ENCODE peak calls at places on chromosomes 11 and 22, in ten cellular contexts. X is HCT116, R is neuronal stem cell, O is GM23248, V is mesenchymal stem cell, A is GM23338, B is IMR-90, C is astrocyte, P is K562, W is PC-3. N is an unnamed sample.

GRCh38 chr11:66020618-66021357 is 5.5 kb downstream of the CATSPER1 start:
- DNase-seq in X (no peak), R (no peak), O (peak), V (peak), A (no peak), B (peak), C (peak), P (peak), W (peak), N (peak)

GRCh38 chr11:114348200-114349191 is 51.8 kb downstream of the C11orf71 start:
- DNase-seq in X (peak), R (peak), O (peak), V (peak), A (peak), B (peak), C (peak), P (peak), W (peak), N (peak)

GRCh38 chr11:65182258-65183170 is 786 bp downstream of the CAPN1 start:
- DNase-seq in X (peak), R (no peak), O (peak), V (peak), A (peak), B (no peak), C (no peak), P (peak), W (peak), N (peak)

GRCh38 chr11:9146477-9146876 is 55.1 kb upstream of the SCUBE2 start:
- DNase-seq in X (no peak), R (no peak), O (no peak), V (no peak), A (no peak), B (no peak), C (no peak), P (no peak), W (no peak), N (no peak)

GRCh38 chr22:31055322-31056159 is 25.6 kb upstream of the SMTN start:
- DNase-seq in X (no peak), R (peak), O (peak), V (peak), A (peak), B (peak), C (peak), P (no peak), W (peak), N (peak)

GRCh38 chr11:65421204-65422103 is 1.1 kb upstream of the NEAT1 start:
- DNase-seq in X (peak), R (no peak), O (peak), V (peak), A (peak), B (peak), C (peak), P (peak), W (peak), N (peak)

GRCh38 chr22:24523873-24524272 is 28.7 kb downstream of the UPB1 start:
- DNase-seq in X (no peak), R (no peak), O (peak), V (peak), A (no peak), B (peak), C (peak), P (no peak), W (no peak), N (no peak)

GRCh38 chr11:81026008-81026407 is 1585.2 kb upstream of the TENM4 start:
- DNase-seq in X (no peak), R (no peak), O (no peak), V (no peak), A (no peak), B (no peak), C (no peak), P (no peak), W (no peak), N (no peak)

GRCh38 chr11:12408156-12408770 is 30.9 kb downstream of the PARVA start:
- DNase-seq in X (no peak), R (no peak), O (no peak), V (no peak), A (no peak), B (no peak), C (peak), P (no peak), W (no peak), N (no peak)

GRCh38 chr11:63993100-63993499 is 6.9 kb downstream of the OTUB1 start:
- DNase-seq in X (no peak), R (no peak), O (no peak), V (no peak), A (no peak), B (no peak), C (no peak), P (no peak), W (no peak), N (no peak)
- H3K4me2 ChIP-seq in X (no peak), R (no peak), O (no peak), V (no peak), A (no peak), B (no peak), C (no peak), P (no peak), W (no peak), N (no peak)

GRCh38 chr11:134365011-134365925 is 33.5 kb downstream of the GLB1L2 start:
- DNase-seq in X (no peak), R (no peak), O (no peak), V (no peak), A (no peak), B (no peak), C (no peak), P (no peak), W (no peak), N (no peak)
- H3K4me2 ChIP-seq in X (no peak), R (no peak), O (no peak), V (no peak), A (no peak), B (no peak), C (no peak), P (no peak), W (no peak), N (no peak)

GRCh38 chr11:119460582-119460981 is 37.6 kb upstream of the THY1 start:
- DNase-seq in X (no peak), R (no peak), O (peak), V (peak), A (no peak), B (peak), C (peak), P (no peak), W (no peak), N (no peak)

GRCh38 chr11:119459293-119459976 is 36.5 kb upstream of the THY1 start:
- DNase-seq in X (no peak), R (no peak), O (no peak), V (no peak), A (no peak), B (no peak), C (no peak), P (no peak), W (no peak), N (no peak)

GRCh38 chr11:119461250-119461963 is 38.4 kb upstream of the THY1 start:
- DNase-seq in X (no peak), R (no peak), O (peak), V (peak), A (peak), B (peak), C (no peak), P (no peak), W (peak), N (peak)

GRCh38 chr11:119460130-119460529 is 37.2 kb upstream of the THY1 start:
- DNase-seq in X (no peak), R (no peak), O (no peak), V (no peak), A (peak), B (no peak), C (no peak), P (no peak), W (no peak), N (no peak)
- H3K4me2 ChIP-seq in X (no peak), R (no peak), O (peak), V (no peak), A (no peak), B (peak), C (peak), P (no peak), W (no peak), N (no peak)

GRCh38 chr11:119420631-119421030 is 2.3 kb downstream of the THY1 start:
- DNase-seq in X (no peak), R (no peak), O (no peak), V (no peak), A (no peak), B (no peak), C (no peak), P (no peak), W (no peak), N (no peak)
- H3K4me2 ChIP-seq in X (no peak), R (no peak), O (peak), V (no peak), A (peak), B (peak), C (peak), P (no peak), W (no peak), N (no peak)

DNA sequence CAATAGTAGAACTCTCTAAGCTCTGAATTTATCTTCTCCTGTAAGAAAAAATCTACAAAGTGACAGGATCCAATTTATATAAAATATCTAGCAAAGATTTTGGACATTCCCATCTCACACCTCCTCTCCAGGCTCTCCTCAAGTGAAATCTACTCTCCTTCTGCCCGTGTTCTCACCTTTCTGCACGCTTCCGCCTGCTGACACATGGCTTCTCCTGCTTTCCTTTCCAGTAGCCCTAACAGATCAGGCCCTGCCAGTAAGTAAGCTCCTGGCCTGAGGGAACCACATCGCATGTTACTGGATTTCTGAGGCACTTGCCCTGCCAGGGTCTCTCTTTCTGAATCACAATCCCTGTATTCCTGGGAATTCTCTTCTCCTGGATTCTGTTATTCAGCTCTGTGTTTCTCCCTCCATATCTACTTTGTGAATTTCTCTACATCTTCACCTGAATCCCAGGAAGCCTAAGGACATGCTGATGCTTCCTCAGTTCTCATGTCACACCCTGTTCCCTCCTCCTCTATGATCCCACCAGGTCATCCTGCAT is 53.3 kb upstream of the TOP3B start:
- DNase-seq in X (no peak), R (no peak), O (no peak), V (no peak), A (no peak), B (no peak), C (no peak), P (no peak), W (no peak), N (no peak)
- H3K4me2 ChIP-seq in X (no peak), R (no peak), O (no peak), V (no peak), A (no peak), B (no peak), C (no peak), P (no peak), W (no peak), N (no peak)

DNA sequence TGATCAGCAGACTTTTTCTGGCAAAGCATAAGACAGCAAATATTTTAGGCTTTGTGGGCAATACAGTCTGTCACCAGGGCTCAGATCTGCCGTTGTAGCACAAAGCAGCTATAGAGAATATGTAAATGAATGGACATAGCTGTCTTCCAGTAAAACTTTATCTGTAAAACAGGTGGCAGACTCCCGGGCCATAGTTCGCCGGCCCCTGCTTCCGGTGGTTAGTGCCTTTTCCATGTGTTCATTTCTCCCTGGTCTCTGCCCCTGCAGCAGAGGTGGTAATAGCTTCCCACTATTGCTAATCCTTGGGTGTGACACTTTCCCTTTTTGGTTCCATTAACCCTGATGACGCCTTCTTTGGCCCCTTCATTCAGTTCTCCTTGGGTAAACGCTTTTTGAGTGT is 93.7 kb upstream of the LDLRAD3 start:
- DNase-seq in X (no peak), R (no peak), O (no peak), V (no peak), A (no peak), B (no peak), C (no peak), P (no peak), W (no peak), N (no peak)
- H3K4me2 ChIP-seq in X (no peak), R (no peak), O (no peak), V (no peak), A (no peak), B (no peak), C (no peak), P (no peak), W (no peak), N (no peak)

DNA sequence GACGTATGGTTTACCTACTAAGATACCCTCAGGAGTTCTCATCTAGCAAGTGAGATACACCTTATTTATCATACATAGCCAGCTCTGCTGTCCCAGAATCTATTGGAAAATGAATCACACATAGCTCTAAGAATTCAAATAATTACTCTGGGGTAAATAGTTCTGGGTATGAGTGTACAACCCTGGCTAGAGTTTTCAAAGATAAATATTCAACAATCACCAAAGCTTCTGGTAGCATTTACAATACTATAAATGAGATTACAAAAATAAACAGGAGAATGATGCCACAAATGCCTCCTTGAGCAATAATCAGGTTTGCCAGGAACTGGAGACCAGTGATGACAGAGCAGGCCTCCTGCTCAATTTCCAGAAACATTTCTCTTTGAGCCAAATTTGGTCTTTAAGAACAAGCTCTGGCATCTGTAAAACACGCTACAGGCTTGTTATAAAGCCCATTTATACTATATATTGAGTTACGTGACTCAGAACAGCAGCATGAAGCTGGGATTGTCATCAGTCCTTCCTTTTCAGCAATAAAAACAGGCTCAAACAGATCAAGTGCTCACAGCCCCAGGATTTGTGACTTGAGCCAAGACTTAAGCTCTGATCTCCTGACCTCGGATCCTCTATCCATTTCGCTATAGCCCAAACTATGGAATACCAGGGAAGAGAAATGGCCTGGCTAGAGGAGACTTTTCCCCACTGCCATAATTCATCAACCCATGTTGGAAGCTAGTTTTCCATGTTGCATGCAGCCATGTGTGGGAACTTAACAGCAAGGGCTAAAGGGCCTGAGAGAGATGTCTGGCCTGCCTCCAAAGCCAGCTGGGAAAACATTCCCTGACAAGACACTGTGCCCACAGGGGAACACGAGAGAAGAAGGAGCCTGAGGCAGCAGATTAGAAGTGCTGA is 19.7 kb downstream of the RAB30 start:
- DNase-seq in X (no peak), R (no peak), O (peak), V (peak), A (no peak), B (peak), C (peak), P (no peak), W (peak), N (peak)
- H3K4me2 ChIP-seq in X (no peak), R (no peak), O (peak), V (no peak), A (no peak), B (peak), C (peak), P (no peak), W (peak), N (peak)

GRCh38 chr11:44979536-44980399 is 29.1 kb upstream of the TP53I11 start:
- DNase-seq in X (peak), R (no peak), O (no peak), V (no peak), A (peak), B (no peak), C (no peak), P (no peak), W (peak), N (no peak)
- H3K4me2 ChIP-seq in X (peak), R (no peak), O (no peak), V (no peak), A (peak), B (no peak), C (no peak), P (no peak), W (peak), N (no peak)

GRCh38 chr11:129223701-129224149 is 31.6 kb upstream of the ARHGAP32 start:
- DNase-seq in X (no peak), R (no peak), O (peak), V (peak), A (no peak), B (peak), C (peak), P (no peak), W (no peak), N (peak)

GRCh38 chr11:129225190-129225589 is 33.1 kb upstream of the ARHGAP32 start:
- DNase-seq in X (no peak), R (no peak), O (peak), V (peak), A (no peak), B (peak), C (peak), P (no peak), W (peak), N (peak)

GRCh38 chr11:129222158-129222557 is 30.0 kb upstream of the ARHGAP32 start:
- DNase-seq in X (no peak), R (no peak), O (no peak), V (no peak), A (no peak), B (no peak), C (no peak), P (no peak), W (no peak), N (no peak)

GRCh38 chr11:129224538-129224937 is 32.4 kb upstream of the ARHGAP32 start:
- DNase-seq in X (no peak), R (no peak), O (peak), V (no peak), A (no peak), B (no peak), C (no peak), P (no peak), W (peak), N (no peak)

DNA sequence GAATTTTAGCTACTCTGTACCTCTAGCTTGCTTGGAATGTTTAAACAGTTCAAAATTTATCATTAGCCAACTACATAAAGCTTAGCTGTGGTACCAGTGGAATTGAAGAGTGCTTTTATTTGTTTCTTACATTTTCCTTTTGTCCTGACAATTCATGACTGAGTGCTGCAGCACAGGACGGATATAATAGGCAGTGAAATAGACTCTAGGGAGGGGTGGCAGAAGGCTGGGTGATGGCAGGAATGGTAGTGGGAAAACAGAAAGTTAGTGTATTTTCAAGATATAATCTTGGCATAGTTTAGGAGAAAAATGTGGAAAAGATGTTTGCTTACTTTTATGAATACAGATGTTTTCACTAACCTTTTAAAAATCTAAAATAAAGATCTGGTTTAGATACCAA is 31.1 kb upstream of the ARHGAP32 start:
- DNase-seq in X (no peak), R (no peak), O (no peak), V (peak), A (no peak), B (no peak), C (no peak), P (no peak), W (no peak), N (no peak)
- H3K4me2 ChIP-seq in X (no peak), R (no peak), O (peak), V (no peak), A (no peak), B (no peak), C (no peak), P (no peak), W (no peak), N (no peak)

N was measured in mammary epithelial cell.